ENCODE peak calls at places on chromosomes 7 and 10, in seven cellular contexts. One of them, this sample, is unnamed.

GRCh38 chr10:127972958-127973357 is 66.1 kb downstream of the PTPRE start:
- DNase-seq in GM13976: no peak
- DNase-seq in heart left ventricle: no peak
- DNase-seq in kidney: no peak
- DNase-seq in prostate gland: no peak
- DNase-seq in neural crest cell: no peak
- DNase-seq in cardiac muscle cell: no peak
- DNase-seq in this sample: no peak

GRCh38 chr10:10661176-10661575 is 356.5 kb upstream of the CELF2 start:
- DNase-seq in GM13976: no peak
- DNase-seq in neural crest cell: no peak
- DNase-seq in cardiac muscle cell: no peak
- DNase-seq in kidney: no peak
- DNase-seq in prostate gland: no peak
- DNase-seq in heart left ventricle: no peak
- DNase-seq in this sample: no peak

GRCh38 chr7:2205036-2205780 is 27.5 kb downstream of the MAD1L1 start:
- DNase-seq in neural crest cell: no peak
- DNase-seq in GM13976: no peak
- DNase-seq in cardiac muscle cell: peak; percentile 25
- DNase-seq in kidney: peak; percentile 29
- DNase-seq in prostate gland: no peak
- DNase-seq in heart left ventricle: peak; percentile 4
- DNase-seq in this sample: peak; percentile 57

GRCh38 chr7:157497744-157498541 is 161.1 kb downstream of the DNAJB6 start:
- DNase-seq in neural crest cell: no peak
- DNase-seq in prostate gland: no peak
- DNase-seq in kidney: no peak
- DNase-seq in heart left ventricle: no peak
- DNase-seq in GM13976: no peak
- DNase-seq in cardiac muscle cell: no peak
- DNase-seq in this sample: peak; percentile 90

GRCh38 chr10:451021-451471 is 238.4 kb downstream of the DIP2C start:
- DNase-seq in prostate gland: no peak
- DNase-seq in cardiac muscle cell: no peak
- DNase-seq in GM13976: peak; percentile 65
- DNase-seq in neural crest cell: no peak
- DNase-seq in kidney: peak; percentile 77
- DNase-seq in heart left ventricle: no peak
- DNase-seq in this sample: no peak

GRCh38 chr10:117374506-117375359 is 507 bp downstream of the PDZD8 start:
- DNase-seq in kidney: peak; percentile 85
- DNase-seq in cardiac muscle cell: peak; percentile 42
- DNase-seq in GM13976: peak; percentile 52
- DNase-seq in neural crest cell: peak; percentile 37
- DNase-seq in heart left ventricle: peak; percentile 42
- DNase-seq in prostate gland: peak; percentile 27
- DNase-seq in this sample: no peak

GRCh38 chr7:13778967-13779366 is 210.5 kb downstream of the ETV1 start:
- DNase-seq in cardiac muscle cell: no peak
- DNase-seq in neural crest cell: no peak
- DNase-seq in GM13976: no peak
- DNase-seq in heart left ventricle: no peak
- DNase-seq in kidney: no peak
- DNase-seq in prostate gland: no peak
- DNase-seq in this sample: no peak

GRCh38 chr10:116038259-116038658 is 234.7 kb downstream of the GFRA1 start:
- DNase-seq in heart left ventricle: peak; percentile 44
- DNase-seq in kidney: no peak
- DNase-seq in cardiac muscle cell: no peak
- DNase-seq in prostate gland: peak; percentile 78
- DNase-seq in GM13976: no peak
- DNase-seq in neural crest cell: no peak
- DNase-seq in this sample: no peak

GRCh38 chr10:44352316-44353127 is 32.4 kb downstream of the CXCL12 start:
- DNase-seq in neural crest cell: no peak
- DNase-seq in GM13976: no peak
- DNase-seq in heart left ventricle: peak; percentile 74
- DNase-seq in kidney: peak; percentile 88
- DNase-seq in cardiac muscle cell: no peak
- DNase-seq in prostate gland: no peak
- DNase-seq in this sample: no peak

GRCh38 chr7:35379481-35379880 is 125.6 kb upstream of the TBX20 start:
- DNase-seq in neural crest cell: no peak
- DNase-seq in heart left ventricle: peak; percentile 56
- DNase-seq in prostate gland: no peak
- DNase-seq in cardiac muscle cell: no peak
- DNase-seq in GM13976: no peak
- DNase-seq in kidney: no peak
- DNase-seq in this sample: no peak

GRCh38 chr7:140646931-140647647 is 6.5 kb upstream of the DENND2A start:
- DNase-seq in neural crest cell: peak; percentile 49
- DNase-seq in kidney: no peak
- DNase-seq in GM13976: peak; percentile 64
- DNase-seq in cardiac muscle cell: peak; percentile 64
- DNase-seq in heart left ventricle: no peak
- DNase-seq in prostate gland: no peak
- DNase-seq in this sample: peak; percentile 30

GRCh38 chr7:20193242-20193777 is 23.9 kb downstream of the MACC1 start:
- DNase-seq in heart left ventricle: no peak
- DNase-seq in kidney: no peak
- DNase-seq in prostate gland: no peak
- DNase-seq in neural crest cell: no peak
- DNase-seq in GM13976: peak; percentile 41
- DNase-seq in cardiac muscle cell: no peak
- DNase-seq in this sample: no peak

GRCh38 chr10:34689053-34689452 is 126.0 kb downstream of the PARD3 start:
- DNase-seq in neural crest cell: no peak
- DNase-seq in heart left ventricle: no peak
- DNase-seq in prostate gland: no peak
- DNase-seq in kidney: no peak
- DNase-seq in GM13976: no peak
- DNase-seq in cardiac muscle cell: no peak
- DNase-seq in this sample: no peak

GRCh38 chr7:100878685-100879084 is 3.8 kb downstream of the SRRT start:
- DNase-seq in kidney: no peak
- DNase-seq in cardiac muscle cell: no peak
- DNase-seq in neural crest cell: no peak
- DNase-seq in GM13976: no peak
- DNase-seq in prostate gland: no peak
- DNase-seq in heart left ventricle: no peak
- DNase-seq in this sample: no peak

GRCh38 chr7:100879685-100880261 is 4.9 kb downstream of the SRRT start:
- DNase-seq in cardiac muscle cell: no peak
- DNase-seq in neural crest cell: no peak
- DNase-seq in kidney: no peak
- DNase-seq in GM13976: no peak
- DNase-seq in prostate gland: no peak
- DNase-seq in heart left ventricle: no peak
- DNase-seq in this sample: no peak

GRCh38 chr7:100881136-100881535 is 6.2 kb downstream of the SRRT start:
- DNase-seq in GM13976: no peak
- DNase-seq in cardiac muscle cell: no peak
- DNase-seq in heart left ventricle: no peak
- DNase-seq in neural crest cell: no peak
- DNase-seq in prostate gland: no peak
- DNase-seq in kidney: no peak
- DNase-seq in this sample: no peak

GRCh38 chr7:100882201-100882600 is 7.3 kb downstream of the SRRT start:
- DNase-seq in neural crest cell: no peak
- DNase-seq in prostate gland: no peak
- DNase-seq in GM13976: no peak
- DNase-seq in heart left ventricle: no peak
- DNase-seq in kidney: peak; percentile 78
- DNase-seq in cardiac muscle cell: no peak
- DNase-seq in this sample: no peak

GRCh38 chr7:100880645-100881044 is 5.7 kb downstream of the SRRT start:
- DNase-seq in GM13976: no peak
- DNase-seq in prostate gland: no peak
- DNase-seq in neural crest cell: no peak
- DNase-seq in kidney: no peak
- DNase-seq in heart left ventricle: no peak
- DNase-seq in cardiac muscle cell: no peak
- DNase-seq in this sample: no peak
- TF ChIP-seq CTCF in GM13976: no peak
- TF ChIP-seq CTCF in prostate gland: no peak
- TF ChIP-seq CTCF in neural crest cell: no peak
- TF ChIP-seq CTCF in kidney: no peak
- TF ChIP-seq CTCF in heart left ventricle: no peak
- TF ChIP-seq CTCF in cardiac muscle cell: no peak
- TF ChIP-seq CTCF in this sample: no peak

DNA sequence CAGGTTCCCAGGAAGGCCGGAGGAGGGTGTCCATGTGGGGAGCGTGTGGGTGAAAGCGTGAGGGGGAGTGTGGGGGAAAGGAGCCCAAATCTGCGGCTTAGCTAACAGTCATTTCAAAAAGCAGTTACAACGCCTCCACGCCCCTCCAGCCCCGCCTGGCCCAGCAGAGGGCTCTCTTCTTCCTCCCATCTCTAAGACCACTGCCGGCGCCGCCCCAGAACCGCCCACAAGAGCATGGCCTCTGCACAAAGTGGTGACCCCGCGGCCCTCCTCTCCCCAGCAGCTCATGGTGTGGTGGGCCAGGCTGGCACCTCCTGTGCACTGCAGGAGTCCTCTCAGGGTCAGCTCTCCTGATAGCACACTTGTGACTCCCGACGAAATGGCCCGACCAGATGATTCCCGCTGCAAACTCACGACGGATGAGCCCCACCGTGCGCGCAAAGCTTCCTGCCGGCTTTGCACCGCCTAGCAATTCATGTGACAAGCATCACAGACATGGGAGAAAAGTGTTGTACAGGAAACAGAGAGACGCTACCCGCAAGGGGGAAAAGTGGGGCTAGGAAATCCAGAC is 12.4 kb upstream of the HUS1 start:
- DNase-seq in neural crest cell: peak; percentile 77
- DNase-seq in GM13976: peak; percentile 92
- DNase-seq in cardiac muscle cell: peak; percentile 85
- DNase-seq in prostate gland: peak; percentile 29
- DNase-seq in kidney: peak; percentile 94
- DNase-seq in heart left ventricle: peak; percentile 90
- DNase-seq in this sample: no peak
- TF ChIP-seq CTCF in neural crest cell: peak; percentile 61
- TF ChIP-seq CTCF in GM13976: peak; percentile 84
- TF ChIP-seq CTCF in cardiac muscle cell: peak; percentile 84
- TF ChIP-seq CTCF in prostate gland: peak; percentile 54
- TF ChIP-seq CTCF in kidney: peak; percentile 60
- TF ChIP-seq CTCF in heart left ventricle: peak; percentile 63
- TF ChIP-seq CTCF in this sample: peak; percentile 85

DNA sequence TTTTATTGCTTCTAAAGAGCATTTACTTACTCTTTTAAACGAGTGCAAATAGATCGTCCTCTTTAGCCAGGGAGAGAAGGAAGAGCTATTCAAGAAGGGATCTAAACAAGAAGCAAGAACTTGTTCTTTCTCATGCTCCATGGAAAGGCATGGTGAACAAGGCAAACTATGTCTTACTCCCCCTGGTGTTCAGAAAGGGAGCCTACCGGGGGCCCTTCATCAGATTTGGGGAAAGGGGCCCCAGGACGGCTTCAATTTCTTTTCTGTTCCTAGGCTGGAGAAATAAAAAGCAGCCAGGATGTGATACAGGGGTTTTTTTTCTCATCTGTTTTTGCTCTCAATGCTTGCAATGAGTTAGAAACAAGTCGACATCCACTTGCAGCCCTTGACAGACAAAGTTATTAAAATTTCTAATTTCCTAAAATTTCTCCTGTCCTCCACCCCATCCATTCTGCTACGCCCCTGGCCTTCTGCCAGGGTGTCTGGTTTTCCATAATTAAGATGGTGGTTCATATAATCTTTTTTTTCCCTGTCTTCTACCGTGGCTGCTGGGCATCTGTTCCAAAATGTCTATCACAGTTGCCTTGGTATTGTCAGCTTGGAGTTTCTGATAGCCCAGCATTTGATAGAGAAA is 214.4 kb downstream of the CREB5 start:
- DNase-seq in kidney: no peak
- DNase-seq in neural crest cell: peak; percentile 29
- DNase-seq in GM13976: peak; percentile 13
- DNase-seq in cardiac muscle cell: peak; percentile 48
- DNase-seq in heart left ventricle: no peak
- DNase-seq in prostate gland: no peak
- DNase-seq in this sample: no peak
- TF ChIP-seq CTCF in kidney: peak; percentile 53
- TF ChIP-seq CTCF in neural crest cell: peak; percentile 77
- TF ChIP-seq CTCF in GM13976: peak; percentile 29
- TF ChIP-seq CTCF in cardiac muscle cell: peak; percentile 84
- TF ChIP-seq CTCF in heart left ventricle: peak; percentile 74
- TF ChIP-seq CTCF in prostate gland: peak; percentile 47
- TF ChIP-seq CTCF in this sample: peak; percentile 82

GRCh38 chr7:55569269-55569663 is 3.0 kb downstream of the VOPP1 start:
- DNase-seq in GM13976: no peak
- DNase-seq in prostate gland: no peak
- DNase-seq in neural crest cell: no peak
- DNase-seq in kidney: peak; percentile 51
- DNase-seq in heart left ventricle: no peak
- DNase-seq in cardiac muscle cell: no peak
- DNase-seq in this sample: no peak

GRCh38 chr7:55569797-55570196 is 2.5 kb downstream of the VOPP1 start:
- DNase-seq in kidney: peak; percentile 53
- DNase-seq in cardiac muscle cell: no peak
- DNase-seq in prostate gland: no peak
- DNase-seq in neural crest cell: no peak
- DNase-seq in heart left ventricle: no peak
- DNase-seq in GM13976: no peak
- DNase-seq in this sample: no peak

GRCh38 chr7:55570218-55570873 is 2.0 kb downstream of the VOPP1 start:
- DNase-seq in neural crest cell: no peak
- DNase-seq in kidney: peak; percentile 37
- DNase-seq in cardiac muscle cell: no peak
- DNase-seq in GM13976: peak; percentile 73
- DNase-seq in heart left ventricle: no peak
- DNase-seq in prostate gland: no peak
- DNase-seq in this sample: no peak

GRCh38 chr7:55567495-55568070 is 4.7 kb downstream of the VOPP1 start:
- DNase-seq in prostate gland: no peak
- DNase-seq in heart left ventricle: no peak
- DNase-seq in cardiac muscle cell: no peak
- DNase-seq in GM13976: no peak
- DNase-seq in kidney: no peak
- DNase-seq in neural crest cell: no peak
- DNase-seq in this sample: no peak

DNA sequence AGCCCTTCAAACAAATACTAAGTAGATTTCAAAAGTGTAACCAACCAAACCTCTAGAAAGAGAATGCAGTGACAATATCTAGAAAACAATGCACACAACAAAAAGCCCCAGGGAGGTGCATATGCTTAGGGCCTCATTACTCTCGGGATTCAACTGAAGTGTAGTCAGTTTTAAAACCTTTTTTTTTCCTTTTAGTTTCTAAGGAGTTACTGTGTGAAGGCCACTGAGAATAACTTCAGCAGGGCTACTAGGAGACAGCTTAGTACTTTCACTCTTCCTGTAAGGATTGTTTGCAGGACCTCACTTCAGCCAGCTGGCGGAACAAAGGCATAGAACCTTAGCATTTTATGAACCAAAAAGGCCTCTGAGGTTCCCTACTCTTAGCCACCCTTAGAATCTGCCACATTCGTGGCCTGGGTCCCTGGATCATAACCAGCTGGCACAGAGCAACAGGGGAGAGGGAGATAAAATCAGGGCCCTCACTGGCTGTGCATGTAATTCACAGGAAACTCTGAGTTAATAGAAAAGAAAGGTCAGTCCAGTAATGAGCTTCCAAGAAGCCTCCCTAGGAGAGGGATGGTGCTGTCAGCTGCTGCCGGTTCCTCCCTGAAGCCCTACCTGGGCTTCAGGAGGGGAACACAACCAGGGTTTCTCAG is 3.6 kb downstream of the VOPP1 start:
- DNase-seq in kidney: no peak
- DNase-seq in neural crest cell: no peak
- DNase-seq in cardiac muscle cell: no peak
- DNase-seq in GM13976: no peak
- DNase-seq in heart left ventricle: no peak
- DNase-seq in prostate gland: no peak
- DNase-seq in this sample: no peak
- TF ChIP-seq CTCF in kidney: no peak
- TF ChIP-seq CTCF in neural crest cell: no peak
- TF ChIP-seq CTCF in cardiac muscle cell: peak; percentile 16
- TF ChIP-seq CTCF in GM13976: no peak
- TF ChIP-seq CTCF in heart left ventricle: no peak
- TF ChIP-seq CTCF in prostate gland: no peak
- TF ChIP-seq CTCF in this sample: peak; percentile 26

This sample was measured in chondrocyte.